ENCODE peak calls at places on chromosomes 4 and X, in six cellular contexts. G is CD8-positive, alpha-beta T cell; T is upper lobe of left lung; Q is pancreas; N is HCT116; A is left lung. M is an unnamed sample.

GRCh38 chr4:104743141-104743748 is 248.6 kb upstream of the CXXC4 start:
- ATAC-seq in N (no peak), Q (no peak), G (no peak), A (no peak), T (no peak), M (no peak)

GRCh38 chr4:173529505-173530325 is at the start of gene HAND2:
- ATAC-seq in T (no peak), N (no peak), G (no peak), Q (peak), A (no peak), M (peak)

GRCh38 chr4:186204103-186204559 is 12.8 kb downstream of the CYP4V2 start:
- ATAC-seq in Q (peak), G (peak), T (peak), A (no peak), N (peak), M (peak)

GRCh38 chrX:123822965-123823364 is 36.9 kb upstream of the XIAP start:
- ATAC-seq in Q (no peak), N (no peak), G (no peak), T (no peak), A (no peak), M (no peak)

GRCh38 chr4:87185471-87185870 is 34.9 kb downstream of the KLHL8 start:
- ATAC-seq in G (no peak), Q (no peak), T (no peak), N (no peak), A (no peak), M (no peak)

GRCh38 chr4:42789168-42789567 is 103.3 kb upstream of the GRXCR1 start:
- ATAC-seq in A (no peak), N (no peak), T (no peak), Q (no peak), G (no peak), M (no peak)

GRCh38 chr4:10731162-10731561 is 46.6 kb upstream of the CLNK start:
- ATAC-seq in Q (no peak), A (no peak), G (no peak), N (no peak), T (no peak), M (no peak)

GRCh38 chr4:48038666-48039065 is 22.1 kb downstream of the NIPAL1 start:
- ATAC-seq in A (no peak), N (no peak), T (no peak), G (no peak), Q (no peak), M (no peak)

GRCh38 chr4:109313168-109314133 is 11.0 kb upstream of the COL25A1 start:
- ATAC-seq in N (no peak), G (no peak), T (no peak), Q (no peak), A (no peak), M (no peak)

GRCh38 chr4:128349921-128350320 is 62.3 kb upstream of the PGRMC2 start:
- ATAC-seq in A (no peak), G (no peak), T (no peak), N (no peak), Q (no peak), M (no peak)

GRCh38 chr4:76811604-76812412 is 86.1 kb downstream of the SOWAHB start:
- ATAC-seq in A (peak), G (no peak), T (peak), N (no peak), Q (peak), M (peak)

GRCh38 chrX:129714581-129714980 is 24.2 kb upstream of the XPNPEP2 start:
- ATAC-seq in Q (no peak), T (no peak), A (no peak), G (no peak), N (no peak), M (no peak)

GRCh38 chr4:32133141-32133540 is 1413.0 kb downstream of the PCDH7 start:
- ATAC-seq in Q (no peak), T (no peak), A (no peak), G (no peak), N (no peak), M (no peak)

GRCh38 chr4:138910914-138911336 is 104.7 kb upstream of the NOCT start:
- ATAC-seq in A (peak), T (peak), N (no peak), G (no peak), Q (peak), M (peak)

GRCh38 chr4:152696764-152697250 is 17.0 kb upstream of the TMEM154 start:
- ATAC-seq in T (peak), Q (peak), G (peak), A (peak), N (peak), M (no peak)

GRCh38 chrX:67544871-67545771 is 1.3 kb downstream of the AR start:
- ATAC-seq in Q (peak), A (peak), G (no peak), N (no peak), T (peak), M (peak)

GRCh38 chrX:68365356-68365755 is 67.9 kb downstream of the OPHN1 start:
- ATAC-seq in A (no peak), T (no peak), N (no peak), G (no peak), Q (no peak), M (no peak)

GRCh38 chr4:110869862-110870577 is 247.1 kb upstream of the PITX2 start:
- ATAC-seq in N (peak), Q (peak), A (no peak), T (no peak), G (no peak), M (peak)

GRCh38 chr4:151014521-151015457 is at the start of gene LRBA:
- ATAC-seq in G (peak), T (peak), N (peak), A (peak), Q (peak), M (peak)
- TF ChIP-seq CTCF in G (no peak), T (no peak), N (no peak), A (no peak), Q (no peak), M (no peak)

GRCh38 chrX:56802921-56803848 is 74.1 kb downstream of the NBDY start:
- ATAC-seq in T (peak), G (no peak), A (peak), Q (peak), N (no peak), M (peak)
- TF ChIP-seq CTCF in T (peak), G (peak), A (peak), Q (peak), N (no peak), M (peak)

DNA sequence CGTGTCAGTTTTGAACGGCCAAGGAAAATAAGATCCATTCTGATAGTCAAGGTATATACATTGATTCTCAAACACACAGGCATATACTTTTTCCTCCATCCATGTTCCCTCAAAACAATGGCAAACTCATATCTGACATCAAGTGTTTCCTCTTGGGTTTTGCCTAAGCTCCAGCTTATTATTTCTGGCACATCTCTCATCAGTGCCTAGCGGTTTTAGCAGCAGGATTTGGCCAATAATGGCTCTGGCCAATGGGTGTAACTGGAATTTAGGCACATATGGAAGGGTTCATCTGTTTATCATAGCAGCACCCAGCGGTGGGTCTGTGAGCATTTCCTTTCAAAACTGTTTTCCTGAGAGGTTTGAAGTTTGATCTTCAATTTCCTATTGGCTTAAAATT is 161.6 kb upstream of the TLL1 start:
- ATAC-seq in Q (no peak), N (no peak), G (no peak), T (no peak), A (no peak), M (no peak)
- TF ChIP-seq CTCF in Q (no peak), N (no peak), G (no peak), T (no peak), A (no peak), M (no peak)

DNA sequence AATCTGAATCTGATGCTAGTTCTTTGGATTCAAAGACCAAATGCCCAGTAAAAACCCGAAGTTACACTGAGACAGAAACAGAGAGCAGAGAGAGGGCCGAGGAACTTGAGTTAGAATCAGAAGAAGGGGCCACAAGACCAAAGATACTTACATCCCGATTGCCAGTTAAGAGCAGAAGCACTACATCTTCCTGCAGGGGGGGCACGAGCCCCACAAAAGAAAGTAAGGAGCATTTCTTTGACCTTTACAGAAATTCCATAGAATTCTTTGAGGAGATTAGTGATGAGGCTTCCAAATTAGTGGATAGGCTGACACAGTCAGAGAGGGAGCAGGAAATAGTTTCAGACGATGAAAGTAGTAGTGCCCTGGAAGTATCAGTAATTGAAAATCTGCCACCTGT is 309.3 kb downstream of the ANK2 start:
- ATAC-seq in A (no peak), N (no peak), Q (no peak), G (no peak), T (no peak), M (no peak)
- TF ChIP-seq CTCF in A (no peak), N (peak), Q (no peak), G (no peak), T (no peak), M (no peak)

GRCh38 chrX:11135483-11136185 is 24.5 kb downstream of the HCCS start:
- ATAC-seq in G (no peak), Q (no peak), N (no peak), T (no peak), A (no peak), M (no peak)

GRCh38 chrX:11138498-11139390 is 27.6 kb downstream of the HCCS start:
- ATAC-seq in A (peak), T (peak), G (no peak), Q (peak), N (no peak), M (no peak)

GRCh38 chrX:11137543-11138139 is 26.5 kb downstream of the HCCS start:
- ATAC-seq in G (no peak), N (no peak), T (no peak), Q (peak), A (no peak), M (peak)
- TF ChIP-seq CTCF in G (peak), N (peak), T (peak), Q (peak), A (peak), M (peak)

GRCh38 chrX:43949669-43950068 is 23.5 kb downstream of the NDP start:
- ATAC-seq in Q (peak), G (peak), N (peak), T (no peak), A (peak), M (no peak)
- TF ChIP-seq CTCF in Q (peak), G (peak), N (peak), T (peak), A (peak), M (no peak)

DNA sequence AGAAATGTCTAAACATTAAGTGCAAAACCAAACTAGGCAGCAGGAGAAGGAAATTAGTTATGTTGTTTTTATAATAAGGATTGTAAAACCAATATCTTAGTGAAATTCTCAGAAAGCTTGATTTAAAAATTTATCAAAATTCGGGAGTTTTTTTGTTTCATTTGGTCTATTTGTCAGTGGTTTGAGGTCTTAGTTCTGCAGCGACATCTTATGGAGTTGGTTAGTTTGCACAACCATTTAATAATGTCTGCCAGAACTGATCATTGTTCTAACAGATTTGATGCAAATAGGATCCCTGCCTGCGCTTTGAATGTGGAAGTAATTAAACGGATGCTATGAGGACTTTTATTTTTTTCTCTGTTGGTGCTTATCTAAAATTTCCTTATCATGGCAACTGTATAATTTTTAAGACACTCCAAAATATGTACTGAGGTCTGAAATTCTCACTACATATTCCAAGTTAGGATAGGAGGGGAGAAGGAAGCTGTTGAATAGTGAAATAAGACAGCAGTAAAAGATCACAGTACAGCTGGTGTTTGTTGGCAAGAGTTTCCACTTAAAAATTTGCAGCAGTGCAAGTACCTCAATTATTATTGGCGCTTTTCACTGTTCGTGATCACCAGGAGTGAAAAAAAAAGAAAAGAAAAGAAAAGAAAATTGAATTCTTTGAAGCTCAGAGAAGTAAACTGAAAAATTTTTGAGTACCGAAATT is 2521.4 kb downstream of the ARAP2 start:
- ATAC-seq in A (no peak), G (no peak), Q (no peak), N (no peak), T (no peak), M (no peak)
- TF ChIP-seq CTCF in A (no peak), G (no peak), Q (no peak), N (no peak), T (no peak), M (peak)

DNA sequence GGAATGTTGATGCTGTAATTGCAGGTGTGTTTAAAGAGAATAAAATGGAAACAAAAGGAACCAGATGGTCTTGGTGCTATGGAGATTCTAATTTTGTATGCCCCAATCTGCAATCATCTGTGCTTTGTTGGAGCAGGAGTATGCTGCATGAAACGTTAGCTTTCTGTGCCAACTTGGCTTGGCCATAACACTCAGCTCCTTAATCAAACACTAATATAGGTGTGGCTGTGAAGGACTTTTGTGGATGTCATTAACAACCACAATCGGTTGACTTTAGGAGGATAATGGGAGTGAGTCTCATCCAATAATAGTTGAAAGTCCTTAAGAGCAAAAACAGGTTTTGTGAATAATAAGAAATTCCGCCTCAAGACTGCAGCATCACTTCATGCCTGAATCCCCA is 399.2 kb downstream of the NLGN4X start:
- ATAC-seq in T (no peak), A (peak), N (no peak), Q (no peak), G (no peak), M (no peak)
- TF ChIP-seq CTCF in T (no peak), A (no peak), N (no peak), Q (no peak), G (no peak), M (no peak)

M was measured in gastroesophageal sphincter.